ENCODE peak calls at places on chromosome 21, in six cellular contexts. U is caudate nucleus, D is dorsolateral prefrontal cortex, Y is NCI-H1436, G is NB4, J is iPS DF 6.9. L is an unnamed sample.
A peak's percentile ranks its signal among the peaks of the same experiment; 100 is the strongest.

GRCh38 chr21:26804895-26805609 is 40.2 kb downstream of the ADAMTS1 start:
- DNase-seq in U (no peak), D (no peak), Y (no peak), G (no peak), J (no peak), L (no peak)

GRCh38 chr21:33762798-33763572 is 120.7 kb downstream of the ITSN1 start:
- DNase-seq in U (no peak), D (no peak), Y (no peak), G (no peak), J (no peak), L (no peak)

GRCh38 chr21:27269646-27270045 is 302.8 kb upstream of the ADAMTS5 start:
- DNase-seq in U (no peak), D (no peak), Y (no peak), G (peak; percentile 72), J (no peak), L (no peak)

GRCh38 chr21:19340303-19340702 is 936.7 kb upstream of the TMPRSS15 start:
- DNase-seq in U (no peak), D (no peak), Y (no peak), G (peak; percentile 1), J (no peak), L (no peak)

GRCh38 chr21:45363921-45364463 is 41.0 kb upstream of the COL18A1 start:
- DNase-seq in U (no peak), D (peak; percentile 62), Y (no peak), G (peak; percentile 67), J (no peak), L (peak; percentile 90)

GRCh38 chr21:44263768-44264167 is 2.1 kb upstream of the DNMT3L start:
- DNase-seq in U (no peak), D (no peak), Y (no peak), G (no peak), J (no peak), L (no peak)

GRCh38 chr21:37557261-37557950 is 190.8 kb downstream of the DYRK1A start:
- DNase-seq in U (no peak), D (no peak), Y (no peak), G (no peak), J (no peak), L (no peak)

GRCh38 chr21:44907225-44907965 is 13.3 kb downstream of the ITGB2 start:
- DNase-seq in U (no peak), D (no peak), Y (no peak), G (peak; percentile 77), J (no peak), L (no peak)

GRCh38 chr21:41437754-41438153 is 11.7 kb downstream of the MX1 start:
- DNase-seq in U (no peak), D (no peak), Y (no peak), G (no peak), J (no peak), L (no peak)

GRCh38 chr21:46594276-46594675 is 10.6 kb downstream of the S100B start:
- DNase-seq in U (no peak), D (no peak), Y (no peak), G (peak; percentile 30), J (no peak), L (no peak)

GRCh38 chr21:32364387-32364786 is 28.4 kb downstream of the URB1 start:
- DNase-seq in U (no peak), D (no peak), Y (no peak), G (no peak), J (no peak), L (no peak)

GRCh38 chr21:42659416-42660117 is 6.1 kb downstream of the PDE9A start:
- DNase-seq in U (no peak), D (no peak), Y (no peak), G (no peak), J (no peak), L (no peak)

GRCh38 chr21:43908167-43908566 is 43.1 kb downstream of the AGPAT3 start:
- DNase-seq in U (no peak), D (no peak), Y (no peak), G (no peak), J (no peak), L (peak; percentile 31)

GRCh38 chr21:38613686-38614085 is 115.4 kb upstream of the ERG start:
- DNase-seq in U (no peak), D (no peak), Y (no peak), G (no peak), J (no peak), L (no peak)

GRCh38 chr21:43298546-43299440 is 128.1 kb downstream of the SIK1 start:
- DNase-seq in U (no peak), D (no peak), Y (no peak), G (no peak), J (no peak), L (peak; percentile 42)

GRCh38 chr21:36282568-36283230 is 37.3 kb upstream of the MORC3 start:
- DNase-seq in U (no peak), D (no peak), Y (no peak), G (no peak), J (no peak), L (no peak)

GRCh38 chr21:36422279-36423098 is 37.3 kb downstream of the CHAF1B start:
- DNase-seq in U (no peak), D (no peak), Y (no peak), G (peak; percentile 75), J (peak; percentile 77), L (no peak)

GRCh38 chr21:43361127-43361492 is 65.8 kb downstream of the SIK1 start:
- DNase-seq in U (no peak), D (no peak), Y (peak; percentile 46), G (peak; percentile 13), J (no peak), L (no peak)

GRCh38 chr21:40760811-40761210 is 86.1 kb downstream of the DSCAM start:
- DNase-seq in U (no peak), D (no peak), Y (no peak), G (no peak), J (no peak), L (no peak)

GRCh38 chr21:21010228-21010627 is 12.0 kb downstream of the NCAM2 start:
- DNase-seq in U (no peak), D (no peak), Y (no peak), G (no peak), J (no peak), L (no peak)

GRCh38 chr21:29256125-29256895 is 42.4 kb upstream of the BACH1 start:
- DNase-seq in U (no peak), D (no peak), Y (peak; percentile 13), G (no peak), J (no peak), L (no peak)

GRCh38 chr21:46208761-46209721 is 19.5 kb downstream of the LSS start:
- DNase-seq in U (no peak), D (no peak), Y (no peak), G (no peak), J (no peak), L (peak; percentile 13)

GRCh38 chr21:41639766-41640165 is 127.1 kb downstream of the RIPK4 start:
- DNase-seq in U (no peak), D (no peak), Y (no peak), G (no peak), J (no peak), L (no peak)

GRCh38 chr21:14901482-14901958 is 163.3 kb downstream of the NRIP1 start:
- DNase-seq in U (no peak), D (no peak), Y (no peak), G (no peak), J (no peak), L (no peak)

GRCh38 chr21:45493401-45494001 is 48.7 kb downstream of the SLC19A1 start:
- DNase-seq in U (no peak), D (no peak), Y (no peak), G (no peak), J (no peak), L (no peak)

GRCh38 chr21:38740131-38740530 is 65.6 kb upstream of the ETS2 start:
- DNase-seq in U (no peak), D (no peak), Y (no peak), G (no peak), J (no peak), L (no peak)

GRCh38 chr21:32624726-32625125 is 12.5 kb upstream of the CFAP298 start:
- DNase-seq in U (no peak), D (no peak), Y (no peak), G (no peak), J (no peak), L (no peak)

GRCh38 chr21:29155118-29155932 is 24.9 kb downstream of the MAP3K7CL start:
- DNase-seq in U (no peak), D (no peak), Y (no peak), G (peak; percentile 18), J (no peak), L (peak; percentile 22)

GRCh38 chr21:39007532-39007931 is 175.7 kb downstream of the PSMG1 start:
- DNase-seq in U (no peak), D (no peak), Y (no peak), G (no peak), J (no peak), L (no peak)

GRCh38 chr21:46486481-46487000 is 27.9 kb downstream of the DIP2A start:
- DNase-seq in U (no peak), D (no peak), Y (no peak), G (no peak), J (no peak), L (no peak)

GRCh38 chr21:45574081-45574501 is 31.9 kb upstream of the SLC19A1 start:
- DNase-seq in U (no peak), D (peak; percentile 19), Y (no peak), G (no peak), J (no peak), L (no peak)

GRCh38 chr21:20086508-20086907 is 911.7 kb upstream of the NCAM2 start:
- DNase-seq in U (no peak), D (no peak), Y (no peak), G (no peak), J (no peak), L (no peak)

GRCh38 chr21:21818898-21819297 is 820.7 kb downstream of the NCAM2 start:
- DNase-seq in U (no peak), D (no peak), Y (no peak), G (no peak), J (no peak), L (no peak)

L was measured in ovary.